ENCODE peak calls at places on chromosomes 12 and 14, in eight cellular contexts. I is endothelial cell, G is NCI-H748 treated with DMSO at 0.1 percent for 48 hours, N is left ventricle myocardium inferior, B is HEK293T, T is germinal center, C is EL, D is kidney tubule cell. Q is an unnamed sample.

GRCh38 chr12:41333988-41334387 is 145.9 kb downstream of the PDZRN4 start:
- DNase-seq in I (no peak), G (no peak), N (no peak), B (no peak), T (no peak), C (no peak), D (no peak), Q (no peak)

GRCh38 chr12:8905546-8905945 is 8.8 kb upstream of the PHC1 start:
- DNase-seq in I (no peak), G (no peak), N (no peak), B (no peak), T (no peak), C (no peak), D (no peak), Q (no peak)

GRCh38 chr14:73723799-73724621 is 9.8 kb upstream of the PNMA1 start:
- DNase-seq in I (no peak), G (no peak), N (peak), B (no peak), T (no peak), C (peak), D (peak), Q (peak)

GRCh38 chr12:115273446-115273845 is 589.5 kb upstream of the TBX3 start:
- DNase-seq in I (no peak), G (no peak), N (no peak), B (no peak), T (no peak), C (no peak), D (no peak), Q (no peak)

GRCh38 chr14:42624980-42625761 is 1018.5 kb downstream of the LRFN5 start:
- DNase-seq in I (no peak), G (no peak), N (no peak), B (no peak), T (no peak), C (no peak), D (peak), Q (no peak)

GRCh38 chr12:22231836-22232235 is 102.7 kb downstream of the ST8SIA1 start:
- DNase-seq in I (no peak), G (no peak), N (no peak), B (peak), T (no peak), C (no peak), D (no peak), Q (no peak)

GRCh38 chr14:99899578-99900178 is 106.5 kb downstream of the EML1 start:
- DNase-seq in I (no peak), G (peak), N (no peak), B (no peak), T (no peak), C (peak), D (peak), Q (no peak)

GRCh38 chr14:82180057-82180620 is 646.5 kb upstream of the SEL1L start:
- DNase-seq in I (no peak), G (no peak), N (no peak), B (no peak), T (no peak), C (no peak), D (no peak), Q (no peak)

GRCh38 chr12:68536885-68537284 is 73.8 kb upstream of the RAP1B start:
- DNase-seq in I (no peak), G (no peak), N (no peak), B (no peak), T (no peak), C (no peak), D (no peak), Q (no peak)

GRCh38 chr14:43169722-43170121 is 1337.4 kb downstream of the FSCB start:
- DNase-seq in I (no peak), G (no peak), N (no peak), B (no peak), T (no peak), C (no peak), D (no peak), Q (no peak)

GRCh38 chr12:62481843-62482540 is 15.4 kb downstream of the MON2 start:
- DNase-seq in I (no peak), G (no peak), N (no peak), B (no peak), T (no peak), C (no peak), D (peak), Q (no peak)

GRCh38 chr14:99939421-99939820 is 125.8 kb upstream of the EVL start:
- DNase-seq in I (no peak), G (no peak), N (no peak), B (no peak), T (no peak), C (no peak), D (no peak), Q (no peak)

GRCh38 chr12:63944586-63945228 is 100.2 kb downstream of the SRGAP1 start:
- DNase-seq in I (peak), G (no peak), N (no peak), B (no peak), T (no peak), C (no peak), D (no peak), Q (no peak)

GRCh38 chr14:85948163-85948562 is 418.2 kb downstream of the FLRT2 start:
- DNase-seq in I (no peak), G (no peak), N (no peak), B (no peak), T (no peak), C (no peak), D (no peak), Q (no peak)

GRCh38 chr12:26642361-26642760 is 190.6 kb downstream of the ITPR2 start:
- DNase-seq in I (no peak), G (no peak), N (no peak), B (no peak), T (no peak), C (no peak), D (peak), Q (no peak)